ENCODE peak calls at places on chromosomes 16 and 17, in nine cellular contexts. D, T, Q, U, S, N, R, K and G are unnamed samples.

GRCh38 chr17:7095642-7096041 is 15.6 kb upstream of the CLEC10A start:
- DNase-seq in Q (no peak), D (no peak), K (no peak), R (no peak), U (no peak), T (no peak), N (no peak), S (no peak), G (no peak)

GRCh38 chr16:75455677-75456076 is 8.8 kb downstream of the TMEM170A start:
- DNase-seq in K (no peak), N (no peak), S (no peak), R (no peak), Q (no peak), T (no peak), D (no peak), U (no peak), G (no peak)

GRCh38 chr17:7081341-7082062 is 1.5 kb upstream of the CLEC10A start:
- DNase-seq in K (no peak), S (no peak), Q (no peak), D (no peak), R (no peak), U (no peak), T (peak), N (no peak), G (no peak)

GRCh38 chr17:71004413-71004812 is 835.1 kb downstream of the KCNJ2 start:
- DNase-seq in K (no peak), U (no peak), R (no peak), T (no peak), Q (no peak), S (no peak), D (no peak), N (no peak), G (no peak)

GRCh38 chr16:68444058-68444657 is 4.2 kb downstream of the SMPD3 start:
- DNase-seq in K (no peak), S (peak), U (peak), D (no peak), Q (no peak), N (no peak), R (peak), T (no peak), G (no peak)

GRCh38 chr17:65323055-65323454 is 185.9 kb downstream of the RGS9 start:
- DNase-seq in Q (no peak), S (no peak), R (no peak), T (no peak), D (no peak), U (no peak), K (no peak), N (no peak), G (no peak)

GRCh38 chr17:43146649-43147048 is 21.5 kb upstream of the BRCA1 start:
- DNase-seq in U (no peak), Q (no peak), N (no peak), K (no peak), S (no peak), T (no peak), R (no peak), D (no peak), G (no peak)

GRCh38 chr16:14436410-14436955 is 193.6 kb downstream of the PARN start:
- DNase-seq in R (no peak), Q (no peak), U (no peak), N (no peak), K (no peak), T (peak), D (peak), S (no peak), G (no peak)

GRCh38 chr17:58641937-58642336 is 49.9 kb downstream of the TEX14 start:
- DNase-seq in S (peak), Q (no peak), N (no peak), D (no peak), R (no peak), K (no peak), T (no peak), U (no peak), G (no peak)

GRCh38 chr16:72705806-72706205 is 342.1 kb downstream of the ZFHX3 start:
- DNase-seq in T (no peak), K (no peak), D (no peak), R (no peak), U (no peak), S (no peak), Q (no peak), N (no peak), G (no peak)

GRCh38 chr17:40107266-40107980 is 7.0 kb upstream of the NR1D1 start:
- DNase-seq in U (no peak), R (no peak), K (no peak), T (no peak), N (no peak), S (no peak), Q (no peak), D (no peak), G (no peak)

GRCh38 chr17:57577751-57578607 is 167.1 kb downstream of the CCDC182 start:
- DNase-seq in U (no peak), K (no peak), D (peak), T (no peak), R (no peak), N (peak), Q (peak), S (no peak), G (peak)

GRCh38 chr17:22273308-22273707 is 581.0 kb downstream of the KCNJ18 start:
- DNase-seq in S (no peak), K (no peak), D (no peak), T (no peak), Q (no peak), R (no peak), N (no peak), U (no peak), G (no peak)

GRCh38 chr17:3036800-3037199 is 26.6 kb downstream of the OR1D5 start:
- DNase-seq in K (no peak), S (no peak), R (no peak), N (no peak), D (no peak), Q (no peak), T (no peak), U (no peak), G (no peak)

GRCh38 chr16:3026003-3026378 is 2.2 kb downstream of the THOC6 start:
- DNase-seq in D (no peak), U (no peak), Q (no peak), K (no peak), N (no peak), S (no peak), T (no peak), R (no peak), G (no peak)

GRCh38 chr17:48537316-48537715 is 6.5 kb upstream of the HOXB1 start:
- DNase-seq in Q (no peak), T (no peak), U (no peak), N (no peak), K (no peak), S (no peak), R (no peak), D (no peak), G (no peak)

GRCh38 chr16:74298104-74298503 is 1.5 kb downstream of the PSMD7 start:
- DNase-seq in T (no peak), K (no peak), D (no peak), N (no peak), U (no peak), S (no peak), Q (no peak), R (no peak), G (no peak)

GRCh38 chr17:35097776-35098175 is 21.9 kb downstream of the RAD51D start:
- DNase-seq in D (no peak), R (no peak), Q (no peak), S (no peak), T (no peak), N (no peak), U (no peak), K (no peak), G (no peak)

GRCh38 chr17:35423761-35424160 is 8.5 kb downstream of the SLFN12 start:
- DNase-seq in S (no peak), T (no peak), K (no peak), R (no peak), Q (no peak), D (no peak), N (no peak), U (no peak), G (no peak)

GRCh38 chr17:50621562-50621961 is 13.1 kb upstream of the ABCC3 start:
- DNase-seq in U (no peak), R (no peak), T (no peak), S (no peak), N (no peak), Q (no peak), K (no peak), D (peak), G (peak)

GRCh38 chr16:1715220-1715619 is 9.2 kb downstream of the MAPK8IP3 start:
- DNase-seq in K (no peak), S (no peak), U (no peak), D (no peak), R (no peak), T (no peak), N (no peak), Q (no peak), G (no peak)

GRCh38 chr17:81492202-81492601 is 20.4 kb downstream of the ACTG1 start:
- DNase-seq in D (no peak), T (no peak), S (no peak), N (no peak), U (no peak), Q (no peak), K (no peak), R (no peak), G (no peak)

GRCh38 chr16:926715-927114 is 44.1 kb downstream of the LMF1 start:
- DNase-seq in S (no peak), D (no peak), N (no peak), Q (no peak), T (no peak), R (no peak), K (no peak), U (no peak), G (no peak)

GRCh38 chr17:47961406-47961805 is 3.7 kb upstream of the PRR15L start:
- DNase-seq in K (no peak), S (no peak), U (no peak), D (no peak), T (no peak), R (no peak), Q (no peak), N (no peak), G (no peak)

GRCh38 chr16:67025151-67025550 is 3.8 kb upstream of the CBFB start:
- DNase-seq in N (no peak), K (no peak), U (no peak), T (no peak), R (no peak), D (no peak), S (no peak), Q (no peak), G (no peak)

GRCh38 chr17:40303009-40303657 is 5.8 kb upstream of the RARA start:
- DNase-seq in R (no peak), U (no peak), S (peak), D (no peak), Q (no peak), N (peak), T (peak), K (no peak), G (peak)

GRCh38 chr17:8015957-8016631 is 13.7 kb downstream of the GUCY2D start:
- DNase-seq in Q (no peak), N (no peak), T (no peak), S (peak), U (no peak), K (no peak), R (peak), D (no peak), G (no peak)

GRCh38 chr17:18141210-18141803 is 32.8 kb downstream of the MYO15A start:
- DNase-seq in R (no peak), T (peak), Q (no peak), S (peak), N (peak), D (no peak), K (peak), U (no peak), G (no peak)

GRCh38 chr17:49292901-49293300 is 62.3 kb upstream of the PHOSPHO1 start:
- DNase-seq in N (no peak), R (no peak), U (no peak), T (no peak), K (no peak), Q (no peak), D (no peak), S (no peak), G (no peak)

GRCh38 chr16:330746-331145 is 21.8 kb downstream of the AXIN1 start:
- DNase-seq in K (no peak), D (no peak), N (no peak), R (no peak), Q (no peak), S (no peak), T (no peak), U (no peak), G (no peak)

GRCh38 chr16:83733301-83733700 is 74.5 kb upstream of the HSBP1 start:
- DNase-seq in Q (no peak), T (no peak), U (no peak), D (no peak), R (no peak), N (peak), K (no peak), S (no peak), G (peak)

GRCh38 chr17:57534863-57535651 is 210.0 kb downstream of the CCDC182 start:
- DNase-seq in U (no peak), R (no peak), T (no peak), K (no peak), D (no peak), Q (no peak), S (no peak), N (peak), G (peak)

GRCh38 chr17:610285-610684 is 104.4 kb downstream of the VPS53 start:
- DNase-seq in U (no peak), T (no peak), N (no peak), R (no peak), Q (no peak), D (no peak), K (no peak), S (no peak), G (no peak)

GRCh38 chr16:1458336-1458976 is 14.1 kb upstream of the CCDC154 start:
- DNase-seq in K (no peak), Q (no peak), R (no peak), N (no peak), S (no peak), D (peak), T (no peak), U (no peak), G (no peak)